ENCODE peak calls at places on chromosomes 16 and 17, in four cellular contexts. S is trophoblast cell, N is mesendoderm, K is IMR-90. A is an unnamed sample.

GRCh38 chr17:51298508-51299371 is 38.4 kb downstream of the UTP18 start:
- DNase-seq in S (peak), N (peak), K (peak), A (peak)

GRCh38 chr16:20517149-20517548 is 59.0 kb downstream of the ACSM2B start:
- DNase-seq in S (no peak), N (no peak), K (no peak), A (no peak)

GRCh38 chr16:253833-254232 is 19.2 kb downstream of the FAM234A start:
- DNase-seq in S (no peak), N (no peak), K (no peak), A (no peak)

GRCh38 chr16:72179592-72179991 is 7.6 kb upstream of the PMFBP1 start:
- DNase-seq in S (no peak), N (no peak), K (no peak), A (no peak)

GRCh38 chr17:2049333-2050245 is 5.3 kb upstream of the HIC1 start:
- DNase-seq in S (peak), N (peak), K (peak), A (peak)

GRCh38 chr16:58249780-58250478 is 44.9 kb downstream of the PRSS54 start:
- DNase-seq in S (peak), N (peak), K (peak), A (peak)

GRCh38 chr17:32445075-32445427 is 741 bp downstream of the PSMD11 start:
- DNase-seq in S (peak), N (peak), K (peak), A (no peak)

GRCh38 chr16:78407191-78407590 is 307.7 kb downstream of the WWOX start:
- DNase-seq in S (peak), N (peak), K (peak), A (no peak)

GRCh38 chr16:2296662-2297505 is 29.0 kb upstream of the RNPS1 start:
- DNase-seq in S (peak), N (peak), K (no peak), A (no peak)

GRCh38 chr17:79789943-79790804 is 6.7 kb downstream of the CBX8 start:
- DNase-seq in S (peak), N (peak), K (no peak), A (no peak)

GRCh38 chr16:77961811-77962210 is 60.5 kb upstream of the CLEC3A start:
- DNase-seq in S (peak), N (no peak), K (peak), A (no peak)

GRCh38 chr16:87621550-87621829 is 19.2 kb downstream of the JPH3 start:
- DNase-seq in S (no peak), N (no peak), K (no peak), A (no peak)

GRCh38 chr17:62787358-62787757 is 20.8 kb downstream of the MARCHF10 start:
- DNase-seq in S (peak), N (no peak), K (peak), A (no peak)

GRCh38 chr16:23182675-23183485 is at the start of gene SCNN1G:
- DNase-seq in S (peak), N (peak), K (no peak), A (peak)

GRCh38 chr16:72995151-72995881 is 52.6 kb downstream of the ZFHX3 start:
- DNase-seq in S (peak), N (peak), K (no peak), A (peak)

GRCh38 chr17:979539-980405 is at the start of gene NXN:
- DNase-seq in S (peak), N (peak), K (peak), A (peak)

GRCh38 chr16:64351116-64351515 is 770.7 kb downstream of the CDH11 start:
- DNase-seq in S (no peak), N (no peak), K (no peak), A (no peak)

GRCh38 chr16:86798247-86799041 is 220.1 kb downstream of the FOXL1 start:
- DNase-seq in S (no peak), N (no peak), K (no peak), A (no peak)

GRCh38 chr17:19706791-19707727 is 9.3 kb downstream of the SLC47A2 start:
- DNase-seq in S (no peak), N (no peak), K (no peak), A (no peak)

GRCh38 chr16:49542391-49542891 is 168.8 kb downstream of the C16orf78 start:
- DNase-seq in S (no peak), N (peak), K (no peak), A (no peak)

GRCh38 chr16:26247063-26247462 is 555.3 kb downstream of the HS3ST4 start:
- DNase-seq in S (no peak), N (no peak), K (no peak), A (no peak)

GRCh38 chr16:502179-502943 is 25.2 kb upstream of the CAPN15 start:
- DNase-seq in S (no peak), N (no peak), K (no peak), A (no peak)

GRCh38 chr16:57469046-57469445 is 6.6 kb downstream of the POLR2C start:
- DNase-seq in S (no peak), N (no peak), K (no peak), A (no peak)

GRCh38 chr17:68199837-68200688 is 47.8 kb upstream of the AMZ2 start:
- DNase-seq in S (peak), N (peak), K (no peak), A (no peak)

GRCh38 chr17:29138184-29138955 is 41.8 kb downstream of the MYO18A start:
- DNase-seq in S (no peak), N (no peak), K (peak), A (no peak)

GRCh38 chr17:39676198-39676819 is 8.1 kb downstream of the PNMT start:
- DNase-seq in S (no peak), N (no peak), K (no peak), A (no peak)

GRCh38 chr17:39677072-39677471 is 8.8 kb downstream of the PNMT start:
- DNase-seq in S (no peak), N (no peak), K (no peak), A (no peak)

GRCh38 chr17:39674702-39675389 is 6.6 kb downstream of the PNMT start:
- DNase-seq in S (peak), N (no peak), K (no peak), A (no peak)

GRCh38 chr17:39674179-39674578 is 5.9 kb downstream of the PNMT start:
- DNase-seq in S (no peak), N (no peak), K (no peak), A (no peak)

DNA sequence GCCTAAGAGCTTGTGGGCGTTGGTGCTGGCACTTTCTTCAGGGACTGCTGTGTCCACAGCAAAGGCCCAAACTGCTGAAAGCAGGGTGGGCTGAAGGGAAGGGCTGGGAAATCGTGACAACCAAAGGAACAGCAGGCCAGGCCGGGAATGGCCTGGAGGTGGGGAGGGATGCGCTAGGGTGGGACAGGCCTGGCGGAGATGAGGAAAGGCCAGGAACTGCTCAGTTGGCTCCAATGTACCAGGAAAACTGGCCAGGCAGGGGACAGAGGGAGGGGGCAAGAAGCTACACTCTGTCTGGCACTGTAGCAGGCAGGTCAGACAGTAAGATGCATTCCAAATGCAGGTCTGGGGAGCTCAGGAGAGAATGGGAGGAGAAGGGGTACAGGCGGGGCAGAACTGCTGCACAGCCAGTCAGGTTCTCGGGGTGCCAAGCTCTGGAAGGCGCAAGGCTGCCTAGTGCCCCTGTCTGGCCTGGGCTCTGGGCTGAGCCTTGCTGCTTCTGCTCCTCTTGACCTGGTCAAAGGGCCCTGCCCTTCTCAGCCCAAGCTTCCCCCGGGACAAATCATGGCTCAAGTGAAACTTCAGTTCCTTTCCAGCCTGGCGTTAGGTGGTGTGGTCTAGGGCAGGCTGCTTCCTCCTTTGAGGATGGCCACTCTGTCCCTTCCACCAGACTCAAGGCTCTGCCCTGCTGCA is 7.3 kb downstream of the PNMT start:
- DNase-seq in S (no peak), N (no peak), K (no peak), A (no peak)
- H3K18ac ChIP-seq in S (no peak), N (no peak), K (no peak), A (no peak)

GRCh38 chr16:68074850-68075249 is 10.3 kb upstream of the NFATC3 start:
- DNase-seq in S (no peak), N (no peak), K (no peak), A (no peak)
- H3K4me3 ChIP-seq in S (no peak), N (no peak), K (no peak), A (no peak)

DNA sequence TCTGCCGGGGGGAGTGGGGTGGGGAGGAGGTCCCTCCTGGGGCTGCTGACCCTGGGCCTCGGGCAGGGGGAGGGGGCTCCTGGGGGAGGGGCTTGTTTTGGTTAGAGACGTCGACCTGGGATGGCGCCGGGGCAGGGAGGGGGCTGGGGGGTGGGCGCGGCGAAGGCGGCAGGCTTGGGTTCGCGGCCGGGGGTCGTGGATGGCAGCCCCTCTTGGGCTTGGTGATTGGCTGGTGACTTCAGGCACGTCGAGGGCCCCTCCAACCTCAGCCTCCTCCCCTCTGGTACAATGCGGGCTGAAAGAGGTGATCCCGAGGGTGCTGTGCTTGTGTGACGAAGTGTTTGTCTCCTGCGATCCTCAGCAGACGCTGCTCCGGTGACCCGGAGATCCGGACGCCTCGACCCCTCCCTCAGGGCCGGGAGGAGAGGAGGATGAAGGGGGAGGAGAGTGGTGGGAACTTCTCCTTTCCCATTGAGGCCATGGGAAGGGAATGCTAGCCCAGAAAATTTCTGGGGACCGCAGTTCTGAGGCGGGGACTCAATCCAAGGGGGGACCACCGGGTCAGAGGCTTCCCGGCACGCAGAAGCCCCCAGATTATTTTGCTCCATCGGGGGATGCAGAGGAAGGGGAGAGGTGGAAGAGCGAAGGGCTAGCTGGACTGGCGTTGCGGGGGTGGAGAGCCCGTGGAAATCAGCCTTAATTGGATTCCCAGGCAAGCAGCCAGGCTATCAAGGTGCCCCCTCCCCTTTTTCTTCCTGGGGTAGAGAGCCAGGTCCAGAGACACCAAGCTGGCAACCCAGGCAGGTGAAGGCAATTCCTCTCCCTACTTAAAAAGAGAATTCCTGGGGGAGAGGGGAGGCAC is 44.0 kb downstream of the RAI1 start:
- DNase-seq in S (no peak), N (peak), K (no peak), A (peak)
- H3K18ac ChIP-seq in S (peak), N (peak), K (peak), A (peak)

GRCh38 chr17:5640726-5641125 is 56.4 kb upstream of the NLRP1 start:
- DNase-seq in S (no peak), N (no peak), K (no peak), A (no peak)

GRCh38 chr17:5644065-5644464 is 59.8 kb upstream of the NLRP1 start:
- DNase-seq in S (no peak), N (no peak), K (no peak), A (no peak)

GRCh38 chr17:5642752-5643151 is 58.4 kb upstream of the NLRP1 start:
- DNase-seq in S (no peak), N (no peak), K (no peak), A (no peak)

GRCh38 chr17:5635949-5636348 is 51.6 kb upstream of the NLRP1 start:
- DNase-seq in S (no peak), N (no peak), K (no peak), A (no peak)

DNA sequence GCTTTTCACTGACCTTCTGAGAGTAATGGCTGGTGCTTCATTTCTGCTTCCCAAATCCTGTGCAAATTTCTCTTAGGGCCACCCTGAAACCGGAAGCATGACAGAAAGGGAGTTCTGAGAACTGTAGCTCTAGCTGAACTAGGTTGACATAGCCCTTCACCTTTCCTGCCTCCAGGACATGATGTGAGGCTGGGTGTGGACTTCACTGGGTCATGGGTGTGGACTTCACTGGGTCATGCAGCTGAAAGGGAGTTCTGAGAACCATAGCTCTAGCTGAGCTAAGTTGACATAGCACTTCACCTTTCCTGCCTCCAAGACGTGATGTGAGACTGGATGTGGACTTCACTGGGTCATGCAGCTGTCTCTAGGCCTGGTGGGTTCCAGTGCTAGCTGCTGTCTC is 54.3 kb upstream of the NLRP1 start:
- DNase-seq in S (peak), N (no peak), K (no peak), A (no peak)
- H3K4me3 ChIP-seq in S (no peak), N (no peak), K (no peak), A (no peak)

GRCh38 chr16:50842013-50842505 is 100.2 kb downstream of the CYLD start:
- DNase-seq in S (no peak), N (no peak), K (no peak), A (no peak)
- H3K18ac ChIP-seq in S (no peak), N (no peak), K (no peak), A (peak)

A was measured in neuronal stem cell.